ENCODE peak calls at places on chromosomes 6 and 20, in eight cellular contexts. U is activated CD4-positive, alpha-beta T cell treated with anti-CD3 and anti-CD28 coated beads, Interleukin-2, amount 10 ng/mL, durations not matched to agents 7 days and 5 days; M is GDM1; E is NCI-H1092; H is GM04503; Q is fibroblast of lung; C is activated CD4-positive, CD25-positive, alpha-beta regulatory T cell; T is adrenal gland. R is an unnamed sample.

GRCh38 chr20:37544386-37544785 is 16.7 kb upstream of the BLCAP start:
- DNase-seq in Q (no peak), E (no peak), M (no peak), T (no peak), C (no peak), H (no peak), U (no peak), R (no peak)

GRCh38 chr6:111725446-111726112 is 119.9 kb upstream of the TRAF3IP2 start:
- DNase-seq in T (no peak), E (no peak), H (peak), Q (peak), U (no peak), M (no peak), C (no peak), R (no peak)

GRCh38 chr20:33551778-33552177 is 61.9 kb downstream of the CBFA2T2 start:
- DNase-seq in C (no peak), E (no peak), H (no peak), M (no peak), Q (peak), T (no peak), U (no peak), R (no peak)

GRCh38 chr6:143059616-143060353 is 904 bp upstream of the AIG1 start:
- DNase-seq in H (peak), Q (peak), T (peak), U (peak), C (no peak), E (no peak), M (no peak), R (peak)

GRCh38 chr6:68680244-68680643 is 45.2 kb downstream of the ADGRB3 start:
- DNase-seq in U (no peak), T (no peak), M (no peak), E (no peak), Q (no peak), H (no peak), C (no peak), R (no peak)

GRCh38 chr6:37713529-37714119 is 15.9 kb upstream of the MDGA1 start:
- DNase-seq in M (no peak), C (no peak), Q (peak), U (no peak), H (no peak), E (no peak), T (no peak), R (no peak)

GRCh38 chr6:111842891-111843290 is 30.4 kb downstream of the FYN start:
- DNase-seq in E (no peak), U (no peak), H (no peak), M (peak), Q (peak), C (no peak), T (no peak), R (no peak)

GRCh38 chr6:6612308-6612707 is 23.8 kb downstream of the LY86 start:
- DNase-seq in C (no peak), M (no peak), U (peak), Q (no peak), H (no peak), T (no peak), E (no peak), R (no peak)

GRCh38 chr6:75290558-75290957 is 6.0 kb upstream of the TMEM30A start:
- DNase-seq in Q (no peak), H (no peak), T (no peak), M (no peak), C (no peak), U (no peak), E (no peak), R (no peak)

GRCh38 chr6:2669067-2669710 is 81.5 kb downstream of the MYLK4 start:
- DNase-seq in U (no peak), M (no peak), H (no peak), C (no peak), E (no peak), Q (peak), T (no peak), R (no peak)

GRCh38 chr6:143878272-143878760 is 14.0 kb downstream of the ZC2HC1B start:
- DNase-seq in E (no peak), H (no peak), U (no peak), Q (no peak), T (no peak), M (no peak), C (no peak), R (no peak)

GRCh38 chr6:136323431-136324112 is 33.9 kb upstream of the BCLAF1 start:
- DNase-seq in H (no peak), C (no peak), U (no peak), Q (peak), E (no peak), T (no peak), M (no peak), R (no peak)

GRCh38 chr20:17841751-17842191 is 126.8 kb downstream of the SNX5 start:
- DNase-seq in T (peak), E (no peak), U (no peak), C (no peak), Q (peak), M (no peak), H (no peak), R (no peak)

GRCh38 chr20:12049125-12049524 is 131.4 kb downstream of the BTBD3 start:
- DNase-seq in T (peak), Q (peak), E (no peak), H (no peak), M (no peak), U (no peak), C (no peak), R (no peak)

GRCh38 chr6:100317031-100317430 is 147.7 kb downstream of the SIM1 start:
- DNase-seq in U (no peak), H (no peak), E (no peak), Q (peak), M (no peak), C (no peak), T (no peak), R (no peak)

GRCh38 chr6:15948930-15949900 is 179.7 kb upstream of the MYLIP start:
- DNase-seq in Q (peak), U (no peak), H (no peak), E (peak), C (no peak), M (no peak), T (no peak), R (no peak)

GRCh38 chr6:116762235-116762634 is 3.3 kb downstream of the FAM162B start:
- DNase-seq in E (no peak), Q (no peak), U (no peak), C (no peak), T (no peak), H (no peak), M (no peak), R (no peak)

GRCh38 chr20:45320948-45321595 is 13.0 kb upstream of the MATN4 start:
- DNase-seq in Q (no peak), M (no peak), E (no peak), C (no peak), H (no peak), T (no peak), U (peak), R (peak)

GRCh38 chr20:51447097-51447764 is 95.3 kb downstream of the NFATC2 start:
- DNase-seq in E (no peak), C (no peak), U (no peak), M (no peak), T (peak), H (peak), Q (peak), R (no peak)

GRCh38 chr6:17850281-17850680 is 137.2 kb downstream of the KIF13A start:
- DNase-seq in M (no peak), T (no peak), C (no peak), U (no peak), E (no peak), H (no peak), Q (no peak), R (no peak)

R was measured in DND-41.